ENCODE peak calls at places on chromosomes 12 and 14, in four cellular contexts. L is hepatocyte; S is CD8-positive, alpha-beta T cell; J is AG04449. U is an unnamed sample.
A peak's percentile ranks its signal among the peaks of the same experiment; 100 is the strongest.

GRCh38 chr12:52137746-52138145 is 54.1 kb downstream of the KRT80 start:
- DNase-seq in L (peak; percentile 3), S (no peak), J (no peak), U (no peak)

GRCh38 chr12:107101651-107102050 is 8.3 kb upstream of the CRY1 start:
- DNase-seq in L (no peak), S (no peak), J (no peak), U (no peak)

GRCh38 chr14:102086346-102086971 is 385 bp downstream of the HSP90AA1 start:
- DNase-seq in L (peak; percentile 79), S (peak; percentile 65), J (no peak), U (peak; percentile 50)

GRCh38 chr12:1917172-1918070 is 1.0 kb downstream of the CACNA2D4 start:
- DNase-seq in L (peak; percentile 3), S (no peak), J (no peak), U (peak; percentile 20)

GRCh38 chr12:7241404-7242005 is 52.0 kb downstream of the PEX5 start:
- DNase-seq in L (no peak), S (no peak), J (peak; percentile 1), U (no peak)

GRCh38 chr12:1912580-1913376 is 5.7 kb downstream of the CACNA2D4 start:
- DNase-seq in L (peak; percentile 8), S (no peak), J (no peak), U (no peak)

GRCh38 chr12:75657866-75658265 is 146.5 kb upstream of the KRR1 start:
- DNase-seq in L (no peak), S (no peak), J (no peak), U (no peak)

GRCh38 chr12:68912916-68913315 is 20.1 kb downstream of the CPM start:
- DNase-seq in L (no peak), S (no peak), J (no peak), U (no peak)

GRCh38 chr12:21788089-21788983 is 13.8 kb upstream of the KCNJ8 start:
- DNase-seq in L (no peak), S (no peak), J (no peak), U (no peak)

GRCh38 chr12:11666131-11666530 is 16.7 kb downstream of the ETV6 start:
- DNase-seq in L (no peak), S (no peak), J (no peak), U (no peak)

GRCh38 chr12:97946701-97947100 is 484.1 kb downstream of the RMST start:
- DNase-seq in L (no peak), S (no peak), J (no peak), U (no peak)

GRCh38 chr12:95943231-95943842 is at the start of gene AMDHD1:
- DNase-seq in L (peak; percentile 83), S (peak; percentile 60), J (no peak), U (peak; percentile 48)

DNA sequence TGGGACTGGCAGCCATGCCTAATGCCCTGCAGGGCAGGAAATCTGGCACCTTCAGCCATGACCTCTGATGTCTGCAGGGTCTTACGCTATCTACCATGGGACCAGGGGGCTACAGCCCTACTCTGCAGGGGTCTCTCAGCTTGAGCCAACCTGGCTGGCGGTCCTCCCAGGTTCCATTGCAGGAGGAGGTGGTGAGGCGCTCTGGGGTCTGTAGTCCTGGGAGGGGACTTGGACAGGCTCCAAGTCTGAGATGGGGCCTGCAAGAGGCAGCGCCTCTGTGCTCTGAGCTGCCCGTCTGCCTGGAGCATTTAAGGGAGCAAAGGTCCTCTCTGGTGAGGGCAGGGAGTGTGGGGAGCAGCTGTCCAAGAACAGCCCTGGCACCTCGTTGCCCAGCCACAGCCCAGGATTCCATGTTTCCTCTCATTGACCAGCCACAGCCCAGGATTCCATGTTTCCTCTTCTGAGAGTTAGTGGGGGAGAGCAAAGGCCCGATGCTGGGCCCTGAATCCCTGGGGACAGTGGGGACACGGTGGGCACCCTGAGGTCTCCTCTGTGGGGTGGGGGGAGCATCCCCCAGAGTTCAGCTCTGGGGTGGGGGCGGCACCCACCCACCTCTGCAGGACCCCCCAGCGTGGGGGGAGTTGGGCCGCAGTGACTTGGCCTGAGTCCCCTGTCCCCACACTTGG is 678 bp downstream of the PLD4 start:
- DNase-seq in L (no peak), S (no peak), J (no peak), U (no peak)
- H3K4me3 ChIP-seq in L (no peak overlapping the region), S (no peak overlapping the region), J (no peak overlapping the region), U (no peak overlapping the region)

GRCh38 chr14:92925446-92925845 is 2.5 kb downstream of the CHGA start:
- DNase-seq in L (no peak), S (no peak), J (no peak), U (no peak)

GRCh38 chr14:92922883-92923743 is at the start of gene CHGA:
- DNase-seq in L (peak; percentile 86), S (peak; percentile 55), J (no peak), U (peak; percentile 41)

GRCh38 chr14:92923744-92924103 is 774 bp downstream of the CHGA start:
- DNase-seq in L (no peak), S (no peak), J (no peak), U (no peak)

GRCh38 chr14:92922155-92922735 is 705 bp upstream of the CHGA start:
- DNase-seq in L (no peak), S (no peak), J (no peak), U (no peak)

GRCh38 chr14:92924247-92924646 is 1.3 kb downstream of the CHGA start:
- DNase-seq in L (no peak), S (no peak), J (no peak), U (no peak)
- H3K4me3 ChIP-seq in L (no peak overlapping the region), S (no peak overlapping the region), J (no peak overlapping the region), U (no peak overlapping the region)

GRCh38 chr14:61812347-61813100 is 50.3 kb downstream of the SNAPC1 start:
- DNase-seq in L (peak; percentile 32), S (peak; percentile 7), J (no peak), U (no peak)
- H3K4me3 ChIP-seq in L (peak within 1 kb of the TSS; percentile 67), S (peak within 1 kb of the TSS; percentile 52), J (peak within 1 kb of the TSS; percentile 56), U (no peak within 1 kb of the TSS)

DNA sequence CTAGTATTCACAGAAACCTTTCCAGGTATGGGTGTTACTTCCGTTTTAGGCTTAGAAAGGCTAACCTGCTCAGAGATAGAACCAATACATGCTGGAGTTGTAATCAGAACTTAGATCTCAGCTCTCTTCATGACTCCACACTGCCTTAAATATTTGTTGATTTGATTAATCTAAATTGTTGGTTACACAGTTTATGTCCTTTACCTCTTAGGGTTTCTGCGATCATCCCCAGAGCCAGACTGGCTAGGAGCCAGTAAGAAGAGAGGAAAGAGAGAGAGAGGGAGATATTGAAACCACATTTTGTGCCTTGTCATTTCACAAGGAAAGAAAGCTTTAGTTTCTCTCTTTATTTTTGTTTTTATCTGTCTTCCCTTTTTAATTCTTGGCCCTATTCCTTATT is 16.8 kb upstream of the MGP start:
- DNase-seq in L (no peak), S (no peak), J (no peak), U (no peak)
- H3K4me3 ChIP-seq in L (no peak overlapping the region), S (no peak overlapping the region), J (no peak overlapping the region), U (no peak overlapping the region)

GRCh38 chr14:94111276-94112095 is 950 bp downstream of the IFI27 start:
- DNase-seq in L (no peak), S (no peak), J (no peak), U (no peak)
- H3K4me3 ChIP-seq in L (no peak overlapping the region), S (no peak overlapping the region), J (no peak overlapping the region), U (peak overlapping the region; percentile 40)

DNA sequence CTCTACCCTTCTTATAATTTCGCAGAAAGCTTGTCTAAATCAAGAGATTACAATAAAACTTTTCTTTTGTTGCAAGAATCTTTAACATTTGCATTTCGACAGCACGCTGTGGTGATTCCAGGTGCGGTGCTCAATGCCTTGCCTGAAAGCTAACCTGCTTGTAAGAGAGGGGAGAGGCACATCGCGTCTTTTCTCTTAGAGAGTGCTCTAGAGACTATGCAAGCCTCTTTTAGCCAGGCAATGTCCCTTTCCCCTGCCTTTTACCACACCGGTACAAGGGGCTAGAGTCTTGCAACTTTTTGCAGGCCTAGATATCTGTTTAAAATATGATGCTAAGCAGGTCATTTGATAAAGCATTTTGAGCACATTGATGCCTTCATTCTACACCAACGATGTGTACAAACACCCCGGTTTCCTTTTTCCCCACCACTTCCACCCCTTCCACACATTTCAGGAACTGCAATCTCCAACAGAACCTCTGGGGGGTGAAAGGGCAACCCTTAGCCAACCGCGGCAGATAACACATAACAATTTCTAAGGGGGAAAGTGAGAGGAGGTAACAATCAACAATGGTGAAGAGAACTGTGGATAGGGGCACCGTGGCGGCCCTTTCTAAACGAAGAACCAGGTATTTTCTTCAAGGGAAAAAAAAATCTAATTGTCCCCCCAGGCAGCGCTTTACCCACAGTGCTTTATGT is 1.3 kb downstream of the KITLG start:
- DNase-seq in L (peak; percentile 53), S (no peak), J (no peak), U (peak; percentile 78)
- H3K4me3 ChIP-seq in L (peak overlapping the region; percentile 87), S (no peak overlapping the region), J (peak overlapping the region; percentile 84), U (peak overlapping the region; percentile 83)

DNA sequence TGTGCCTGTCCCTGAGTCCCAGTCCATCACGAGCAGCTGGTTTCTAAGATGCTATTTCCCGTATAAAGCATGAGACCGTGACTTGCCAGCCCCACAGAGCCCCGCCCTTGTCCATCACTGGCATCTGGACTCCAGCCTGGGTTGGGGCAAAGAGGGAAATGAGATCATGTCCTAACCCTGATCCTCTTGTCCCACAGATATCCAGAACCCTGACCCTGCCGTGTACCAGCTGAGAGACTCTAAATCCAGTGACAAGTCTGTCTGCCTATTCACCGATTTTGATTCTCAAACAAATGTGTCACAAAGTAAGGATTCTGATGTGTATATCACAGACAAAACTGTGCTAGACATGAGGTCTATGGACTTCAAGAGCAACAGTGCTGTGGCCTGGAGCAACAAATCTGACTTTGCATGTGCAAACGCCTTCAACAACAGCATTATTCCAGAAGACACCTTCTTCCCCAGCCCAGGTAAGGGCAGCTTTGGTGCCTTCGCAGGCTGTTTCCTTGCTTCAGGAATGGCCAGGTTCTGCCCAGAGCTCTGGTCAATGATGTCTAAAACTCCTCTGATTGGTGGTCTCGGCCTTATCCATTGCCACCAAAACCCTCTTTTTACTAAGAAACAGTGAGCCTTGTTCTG is 41.6 kb downstream of the DAD1 start:
- DNase-seq in L (no peak), S (no peak), J (no peak), U (peak; percentile 38)
- H3K4me3 ChIP-seq in L (no peak overlapping the region), S (peak overlapping the region; percentile 8), J (no peak overlapping the region), U (no peak overlapping the region)